ENCODE peak calls at places on chromosomes 7 and 10, in four cellular contexts. D is CD8-positive, alpha-beta memory T cell; N is uterus; X is heart left ventricle. K is an unnamed sample.

GRCh38 chr7:123537026-123537642 is 2.7 kb upstream of the IQUB start:
- DNase-seq in D (no peak), N (no peak), X (no peak), K (no peak)

GRCh38 chr10:70432101-70432500 is 9.4 kb downstream of the NODAL start:
- DNase-seq in D (no peak), N (no peak), X (peak; percentile 69), K (no peak)

GRCh38 chr7:23235688-23236280 is 10.8 kb upstream of the GPNMB start:
- DNase-seq in D (no peak), N (peak; percentile 62), X (peak; percentile 53), K (no peak)

GRCh38 chr7:19772323-19772722 is 1.1 kb downstream of the TMEM196 start:
- DNase-seq in D (no peak), N (no peak), X (no peak), K (no peak)

GRCh38 chr10:59631882-59632281 is 77.8 kb downstream of the SLC16A9 start:
- DNase-seq in D (no peak), N (no peak), X (no peak), K (no peak)

GRCh38 chr10:66837990-66838389 is 87.8 kb upstream of the LRRTM3 start:
- DNase-seq in D (no peak), N (no peak), X (no peak), K (no peak)

GRCh38 chr7:83732305-83732704 is 83.4 kb upstream of the SEMA3E start:
- DNase-seq in D (no peak), N (no peak), X (no peak), K (no peak)

GRCh38 chr7:83852136-83852535 is 203.2 kb upstream of the SEMA3E start:
- DNase-seq in D (no peak), N (no peak), X (no peak), K (no peak)

GRCh38 chr10:28137907-28138880 is 139.3 kb upstream of the ODAD2 start:
- DNase-seq in D (no peak), N (no peak), X (no peak), K (no peak)

GRCh38 chr7:10802526-10802925 is 171.1 kb upstream of the PHF14 start:
- DNase-seq in D (no peak), N (no peak), X (no peak), K (no peak)

GRCh38 chr10:47286591-47287325 is 13.2 kb upstream of the GDF10 start:
- DNase-seq in D (no peak), N (no peak), X (no peak), K (no peak)

GRCh38 chr10:10824611-10825148 is 193.0 kb upstream of the CELF2 start:
- DNase-seq in D (no peak), N (peak; percentile 65), X (peak; percentile 53), K (no peak)

GRCh38 chr10:104146871-104147270 is 24.9 kb downstream of the SFR1 start:
- DNase-seq in D (no peak), N (no peak), X (no peak), K (no peak)

GRCh38 chr10:132899054-132899750 is 43.2 kb downstream of the CFAP46 start:
- DNase-seq in D (peak; percentile 25), N (no peak), X (no peak), K (no peak)

GRCh38 chr7:35991511-35992232 is 161.4 kb upstream of the EEPD1 start:
- DNase-seq in D (no peak), N (no peak), X (no peak), K (no peak)

GRCh38 chr7:140585333-140585732 is 55.3 kb downstream of the DENND2A start:
- DNase-seq in D (no peak), N (no peak), X (no peak), K (no peak)

GRCh38 chr10:49001402-49001801 is 61.8 kb upstream of the LRRC18 start:
- DNase-seq in D (no peak), N (no peak), X (no peak), K (no peak)

GRCh38 chr7:391961-392524 is 102.1 kb downstream of the FOXL3 start:
- DNase-seq in D (peak; percentile 12), N (peak; percentile 6), X (peak; percentile 12), K (no peak)

GRCh38 chr7:7862393-7862792 is 106.2 kb upstream of the GLCCI1 start:
- DNase-seq in D (no peak), N (no peak), X (no peak), K (no peak)

GRCh38 chr10:13990918-13991317 is 339.8 kb downstream of the FRMD4A start:
- DNase-seq in D (no peak), N (peak; percentile 46), X (no peak), K (no peak)

GRCh38 chr10:83346216-83346910 is 792.9 kb upstream of the GHITM start:
- DNase-seq in D (no peak), N (no peak), X (no peak), K (no peak)

GRCh38 chr10:36612436-36612835 is 513.0 kb upstream of the ANKRD30A start:
- DNase-seq in D (no peak), N (no peak), X (no peak), K (no peak)

GRCh38 chr10:82796510-82796909 is 921.5 kb downstream of the NRG3 start:
- DNase-seq in D (no peak), N (no peak), X (no peak), K (no peak)

GRCh38 chr10:44393834-44394547 is 9.1 kb upstream of the CXCL12 start:
- DNase-seq in D (no peak), N (peak; percentile 11), X (no peak), K (no peak)

GRCh38 chr10:127216786-127217185 is 20.4 kb upstream of the INSYN2A start:
- DNase-seq in D (no peak), N (no peak), X (no peak), K (no peak)

GRCh38 chr7:2172311-2173183 is 60.2 kb downstream of the MAD1L1 start:
- DNase-seq in D (no peak), N (no peak), X (no peak), K (no peak)

GRCh38 chr10:79113827-79114226 is 45.1 kb downstream of the ZMIZ1 start:
- DNase-seq in D (no peak), N (no peak), X (no peak), K (no peak)

GRCh38 chr7:158957921-158958471 is 101.6 kb downstream of the DYNC2I1 start:
- DNase-seq in D (no peak), N (no peak), X (no peak), K (no peak)

GRCh38 chr10:7984896-7985295 is 69.6 kb upstream of the GATA3 start:
- DNase-seq in D (no peak), N (no peak), X (no peak), K (no peak)

GRCh38 chr10:7984325-7984724 is 70.2 kb upstream of the GATA3 start:
- DNase-seq in D (no peak), N (no peak), X (no peak), K (no peak)

GRCh38 chr10:7982733-7983132 is 71.8 kb upstream of the GATA3 start:
- DNase-seq in D (no peak), N (no peak), X (no peak), K (no peak)

GRCh38 chr10:7988985-7989384 is 65.5 kb upstream of the GATA3 start:
- DNase-seq in D (no peak), N (no peak), X (no peak), K (no peak)

GRCh38 chr10:7986851-7987250 is 67.6 kb upstream of the GATA3 start:
- DNase-seq in D (no peak), N (no peak), X (no peak), K (no peak)
- H3K4me3 ChIP-seq in D (no peak overlapping the region), N (no peak overlapping the region), X (no peak overlapping the region), K (no peak overlapping the region)

GRCh38 chr7:131083781-131084180 is 243.9 kb upstream of the MKLN1 start:
- DNase-seq in D (no peak), N (no peak), X (no peak), K (no peak)

GRCh38 chr7:131077735-131078134 is 249.9 kb upstream of the MKLN1 start:
- DNase-seq in D (no peak), N (no peak), X (no peak), K (no peak)

GRCh38 chr7:131081308-131081707 is 246.4 kb upstream of the MKLN1 start:
- DNase-seq in D (no peak), N (no peak), X (no peak), K (no peak)

GRCh38 chr7:131076711-131077170 is 250.9 kb upstream of the MKLN1 start:
- DNase-seq in D (no peak), N (no peak), X (no peak), K (no peak)

GRCh38 chr7:131080754-131081153 is 246.9 kb upstream of the MKLN1 start:
- DNase-seq in D (no peak), N (no peak), X (no peak), K (no peak)
- H3K36me3 ChIP-seq in D (no peaks in the 10 kb centered on the region), N (no peaks in the 10 kb centered on the region), X (no peaks in the 10 kb centered on the region), K (no peaks in the 10 kb centered on the region)

GRCh38 chr10:86518781-86519180 is 2.8 kb downstream of the WAPL start:
- DNase-seq in D (no peak), N (no peak), X (no peak), K (no peak)
- H3K4me1 ChIP-seq in D (peaks cover 68% of the 10 kb centered on the region), N (no peaks in the 10 kb centered on the region), X (peaks cover 20% of the 10 kb centered on the region), K (peaks cover 31% of the 10 kb centered on the region)

DNA sequence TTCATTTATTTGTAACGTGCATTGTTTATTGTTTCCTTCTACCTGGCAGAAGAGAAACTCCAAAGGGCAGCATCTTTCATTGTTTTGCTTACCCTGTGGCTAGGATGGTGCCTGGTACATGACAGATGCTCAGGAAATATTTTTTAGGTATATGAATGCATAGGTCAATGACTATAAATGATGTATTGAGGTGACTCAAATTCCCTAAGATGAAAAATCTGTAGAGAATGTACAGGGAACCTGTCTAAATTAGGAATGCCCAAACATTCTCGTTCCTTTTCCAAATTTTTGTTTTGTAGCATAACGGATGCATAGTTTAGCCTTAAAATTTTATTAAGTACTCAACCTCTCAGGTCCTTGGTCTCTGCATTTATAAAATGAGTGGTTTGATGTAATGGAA is 71.6 kb downstream of the NRP1 start:
- DNase-seq in D (no peak), N (no peak), X (no peak), K (no peak)
- H3K4me3 ChIP-seq in D (no peak overlapping the region), N (no peak overlapping the region), X (no peak overlapping the region), K (no peak overlapping the region)

GRCh38 chr10:116737582-116738358 is 4.6 kb downstream of the HSPA12A start:
- DNase-seq in D (no peak), N (no peak), X (no peak), K (no peak)

GRCh38 chr10:116732546-116732945 is 9.8 kb downstream of the HSPA12A start:
- DNase-seq in D (no peak), N (no peak), X (no peak), K (no peak)

GRCh38 chr10:116729243-116729642 is 13.1 kb downstream of the HSPA12A start:
- DNase-seq in D (no peak), N (no peak), X (no peak), K (no peak)

GRCh38 chr10:116730464-116731260 is 11.7 kb downstream of the HSPA12A start:
- DNase-seq in D (no peak), N (no peak), X (no peak), K (no peak)

DNA sequence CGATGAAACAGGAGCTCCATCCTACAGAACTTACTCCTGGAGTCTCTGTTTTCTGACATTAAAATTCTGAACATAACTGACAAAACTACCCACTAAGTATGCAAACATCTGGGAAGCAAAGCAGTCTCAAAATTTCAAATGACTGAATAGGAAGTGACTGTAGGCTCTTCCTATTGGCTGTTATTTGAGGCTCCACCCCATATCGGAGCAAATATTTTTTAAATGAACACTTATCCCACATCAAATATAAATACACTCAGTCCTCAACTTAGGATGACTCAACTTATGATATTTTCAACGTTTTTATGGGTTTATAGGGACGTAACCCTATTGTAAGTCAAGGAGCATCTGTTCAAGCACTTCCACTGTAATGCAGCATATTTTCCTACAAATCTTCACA is 8.8 kb downstream of the HSPA12A start:
- DNase-seq in D (no peak), N (no peak), X (no peak), K (no peak)
- H3K36me3 ChIP-seq in D (no peaks in the 10 kb centered on the region), N (no peaks in the 10 kb centered on the region), X (no peaks in the 10 kb centered on the region), K (no peaks in the 10 kb centered on the region)